ENCODE peak calls at places on chromosomes 11 and 22, in six cellular contexts. O, J, M, B, F and S are unnamed samples.

GRCh38 chr11:95256204-95256819 is 25.3 kb upstream of the SESN3 start:
- DNase-seq in O (peak), B (no peak), M (no peak), F (peak), J (peak), S (peak)

GRCh38 chr11:81036168-81036870 is 1595.5 kb upstream of the TENM4 start:
- DNase-seq in B (no peak), J (no peak), M (no peak), O (no peak), F (no peak), S (peak)

GRCh38 chr11:25734592-25735211 is 597.2 kb upstream of the ANO3 start:
- DNase-seq in M (peak), F (peak), O (peak), B (peak), J (peak), S (peak)

GRCh38 chr11:26778000-26778757 is 56.3 kb upstream of the SLC5A12 start:
- DNase-seq in F (peak), O (no peak), B (no peak), M (no peak), J (peak), S (no peak)

GRCh38 chr11:116052603-116053537 is 548.7 kb upstream of the CADM1 start:
- DNase-seq in J (no peak), O (no peak), B (peak), M (no peak), F (no peak), S (no peak)

GRCh38 chr11:131845255-131845654 is 474.8 kb downstream of the NTM start:
- DNase-seq in B (peak), F (no peak), M (no peak), J (no peak), O (no peak), S (no peak)

GRCh38 chr11:119371778-119372182 is 9.7 kb downstream of the USP2 start:
- DNase-seq in M (no peak), B (no peak), J (peak), F (no peak), O (peak), S (peak)

GRCh38 chr11:34206598-34207300 is 101.3 kb downstream of the NAT10 start:
- DNase-seq in J (no peak), M (no peak), O (no peak), F (no peak), B (no peak), S (peak)

GRCh38 chr11:6812391-6813005 is 13.0 kb upstream of the OR6A2 start:
- DNase-seq in B (peak), O (peak), M (peak), F (peak), J (peak), S (peak)

GRCh38 chr22:44363214-44363979 is 50.6 kb upstream of the SHISAL1 start:
- DNase-seq in O (no peak), B (no peak), J (no peak), F (peak), M (no peak), S (peak)

GRCh38 chr11:18322818-18323570 is 627 bp downstream of the GTF2H1 start:
- DNase-seq in J (no peak), M (no peak), O (peak), B (peak), F (peak), S (no peak)

GRCh38 chr22:29801153-29801552 is 34.0 kb downstream of the UQCR10 start:
- DNase-seq in M (no peak), O (no peak), B (peak), J (no peak), F (no peak), S (no peak)

GRCh38 chr11:18307461-18308139 is 14.3 kb downstream of the HPS5 start:
- DNase-seq in B (no peak), O (no peak), F (no peak), M (no peak), J (no peak), S (no peak)

GRCh38 chr11:66371627-66372415 is at the start of gene SLC29A2:
- DNase-seq in F (no peak), M (no peak), O (peak), B (peak), J (peak), S (peak)

GRCh38 chr11:75200051-75200450 is 40.5 kb upstream of the TPBGL start:
- DNase-seq in F (no peak), M (no peak), J (no peak), B (no peak), O (no peak), S (no peak)

GRCh38 chr22:44202261-44202789 is 21.6 kb downstream of the PARVG start:
- DNase-seq in J (no peak), M (no peak), B (no peak), F (peak), O (no peak), S (peak)

GRCh38 chr22:39612811-39613548 is 42.4 kb downstream of the CACNA1I start:
- DNase-seq in J (no peak), O (no peak), F (no peak), M (no peak), B (no peak), S (no peak)

GRCh38 chr22:46076651-46077339 is 73.5 kb upstream of the PPARA start:
- DNase-seq in M (no peak), B (peak), O (no peak), J (no peak), F (peak), S (no peak)

GRCh38 chr22:39312410-39312809 is 7.0 kb downstream of the RPL3 start:
- DNase-seq in F (no peak), B (no peak), O (no peak), M (no peak), J (no peak), S (no peak)

GRCh38 chr11:86978247-86978646 is 23.1 kb upstream of the FZD4 start:
- DNase-seq in F (no peak), B (no peak), O (no peak), J (no peak), M (no peak), S (no peak)

GRCh38 chr11:27363576-27364115 is 631 bp upstream of the CCDC34 start:
- DNase-seq in J (peak), O (no peak), F (no peak), B (no peak), M (no peak), S (no peak)

GRCh38 chr22:41288245-41288946 is 2.4 kb upstream of the RANGAP1 start:
- DNase-seq in M (no peak), O (no peak), B (peak), F (peak), J (no peak), S (peak)

GRCh38 chr11:272931-273198 is 5.3 kb upstream of the NLRP6 start:
- DNase-seq in J (no peak), O (no peak), B (no peak), F (no peak), M (no peak), S (no peak)

GRCh38 chr22:20031732-20032406 is 11.0 kb downstream of the TANGO2 start:
- DNase-seq in J (peak), B (peak), M (no peak), O (peak), F (no peak), S (no peak)

GRCh38 chr11:28536504-28537267 is 428.5 kb downstream of the METTL15 start:
- DNase-seq in O (no peak), M (no peak), B (no peak), J (no peak), F (no peak), S (no peak)

GRCh38 chr11:134342572-134343340 is 11.0 kb downstream of the GLB1L2 start:
- DNase-seq in M (no peak), F (no peak), O (no peak), B (peak), J (no peak), S (no peak)

GRCh38 chr11:12692238-12693074 is 18.2 kb downstream of the TEAD1 start:
- DNase-seq in J (no peak), B (no peak), F (peak), M (no peak), O (no peak), S (peak)

GRCh38 chr11:8384199-8384821 is 120.6 kb upstream of the LMO1 start:
- DNase-seq in B (peak), O (no peak), F (peak), J (no peak), M (peak), S (peak)

GRCh38 chr11:72787262-72788104 is 6.4 kb downstream of the STARD10 start:
- DNase-seq in O (peak), J (peak), B (peak), F (no peak), M (no peak), S (peak)

GRCh38 chr11:86152006-86152862 is 83.3 kb upstream of the PICALM start:
- DNase-seq in J (no peak), M (peak), O (no peak), F (peak), B (no peak), S (no peak)

GRCh38 chr11:69683764-69684333 is 8.7 kb upstream of the LTO1 start:
- DNase-seq in M (no peak), J (peak), F (no peak), B (peak), O (peak), S (no peak)

GRCh38 chr11:47184711-47185304 is 1.4 kb downstream of the PACSIN3 start:
- DNase-seq in J (no peak), F (no peak), M (no peak), O (no peak), B (peak), S (peak)

GRCh38 chr22:45651931-45652528 is 19.6 kb upstream of the ATXN10 start:
- DNase-seq in O (no peak), B (no peak), J (no peak), F (no peak), M (no peak), S (no peak)

GRCh38 chr11:34316347-34317037 is 41.3 kb downstream of the ABTB2 start:
- DNase-seq in F (peak), B (no peak), J (no peak), O (no peak), M (no peak), S (no peak)

GRCh38 chr11:73779084-73779902 is 8.4 kb upstream of the MRPL48 start:
- DNase-seq in J (peak), O (peak), M (peak), F (peak), B (peak), S (peak)

GRCh38 chr22:42322562-42322926 is 52.1 kb upstream of the TCF20 start:
- DNase-seq in O (no peak), B (no peak), M (no peak), J (no peak), F (no peak), S (no peak)

GRCh38 chr22:42326301-42326700 is 55.8 kb upstream of the TCF20 start:
- DNase-seq in O (no peak), J (no peak), F (no peak), B (no peak), M (no peak), S (no peak)

GRCh38 chr22:42323971-42324370 is 53.5 kb upstream of the TCF20 start:
- DNase-seq in B (no peak), J (no peak), M (no peak), F (no peak), O (no peak), S (no peak)

GRCh38 chr22:42324991-42325710 is 54.7 kb upstream of the TCF20 start:
- DNase-seq in O (no peak), F (no peak), M (no peak), B (no peak), J (no peak), S (no peak)

DNA sequence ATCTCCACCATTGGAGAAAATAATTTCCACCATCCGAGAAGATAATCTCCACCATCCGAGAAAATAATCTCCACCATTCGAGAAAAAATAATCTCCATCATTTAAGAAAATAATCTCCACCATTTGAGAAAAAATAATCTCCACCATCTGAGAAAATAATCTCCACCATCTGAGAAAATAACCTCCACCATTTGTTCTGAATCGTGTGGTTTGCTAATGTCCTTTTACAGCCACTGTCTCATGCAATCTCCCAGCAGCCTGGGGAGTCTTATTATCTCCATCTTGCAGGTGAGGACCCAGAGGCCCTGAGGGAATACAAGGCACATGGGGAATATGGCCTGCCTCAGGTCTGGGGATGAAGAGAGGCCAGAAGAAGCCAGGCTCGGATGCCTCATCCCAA is 54.1 kb upstream of the TCF20 start:
- DNase-seq in F (no peak), M (no peak), B (no peak), J (no peak), O (no peak), S (no peak)
- H3K4me2 ChIP-seq in F (no peak), M (no peak), B (no peak), J (no peak), O (no peak), S (no peak)

DNA sequence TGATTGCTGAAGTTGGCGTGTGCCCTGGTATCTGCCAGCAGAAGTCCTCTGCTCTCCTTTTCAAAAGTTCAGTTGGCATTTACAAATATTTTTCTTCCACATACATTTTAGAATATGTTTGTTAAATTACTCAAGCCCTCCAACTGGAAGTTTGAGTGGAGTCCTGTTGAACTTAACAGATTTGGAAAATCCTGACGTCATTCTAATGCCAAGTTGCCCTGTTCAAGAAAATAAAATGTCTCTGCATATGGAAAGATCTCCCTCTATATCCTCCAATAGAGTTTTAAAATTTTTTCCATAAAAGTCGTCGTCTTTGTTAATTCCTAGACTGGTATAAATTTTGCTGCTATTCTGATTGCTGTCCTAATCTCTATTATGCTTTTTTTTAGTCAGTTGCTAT is 3.3 kb downstream of the KCNQ1OT1 start:
- DNase-seq in B (no peak), J (no peak), O (no peak), M (no peak), F (no peak), S (no peak)
- H3K4me2 ChIP-seq in B (peak), J (no peak), O (no peak), M (no peak), F (peak), S (peak)

DNA sequence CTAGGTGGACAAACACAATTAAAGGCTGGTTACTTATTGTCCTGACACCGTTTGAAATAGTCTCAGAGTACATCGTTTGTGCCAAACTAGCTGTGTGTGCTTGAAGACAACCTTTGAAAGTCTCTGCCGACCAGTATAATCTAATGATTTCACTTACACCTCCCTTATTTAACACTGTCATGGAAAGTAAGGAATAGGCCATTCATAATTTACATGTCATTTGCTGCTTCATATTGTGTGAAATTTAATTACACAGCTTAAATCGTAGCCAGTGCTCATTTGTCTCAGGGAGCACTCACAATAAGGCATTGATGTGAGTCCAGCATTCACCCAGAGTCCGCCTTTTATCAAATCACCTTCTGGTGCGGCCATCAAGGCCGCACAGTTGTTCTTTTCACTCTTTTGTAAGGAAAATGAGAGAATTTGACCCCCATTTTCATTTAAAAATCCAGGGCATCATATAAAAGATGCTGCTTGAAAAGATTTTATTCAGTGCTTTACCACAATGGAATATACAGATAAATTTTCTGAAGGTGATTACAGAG is 46.9 kb downstream of the PAX6 start:
- DNase-seq in O (no peak), J (no peak), F (no peak), B (no peak), M (no peak), S (no peak)
- H3K4me2 ChIP-seq in O (no peak), J (no peak), F (peak), B (no peak), M (no peak), S (no peak)

GRCh38 chr22:24095816-24096215 is 84.7 kb downstream of the CABIN1 start:
- DNase-seq in O (no peak), J (no peak), F (no peak), B (no peak), M (no peak), S (no peak)
- H3K4me2 ChIP-seq in O (no peak), J (no peak), F (no peak), B (no peak), M (no peak), S (no peak)

GRCh38 chr11:68569357-68569756 is 108.8 kb downstream of the PPP6R3 start:
- DNase-seq in F (peak), O (no peak), B (no peak), M (peak), J (no peak), S (no peak)
- H3K4me2 ChIP-seq in F (no peak), O (no peak), B (no peak), M (peak), J (no peak), S (no peak)

GRCh38 chr11:13959001-13959400 is 3.5 kb upstream of the SPON1 start:
- DNase-seq in B (no peak), O (no peak), M (no peak), F (no peak), J (no peak), S (no peak)

GRCh38 chr11:13954591-13954990 is 7.9 kb upstream of the SPON1 start:
- DNase-seq in J (no peak), M (no peak), F (no peak), O (no peak), B (no peak), S (no peak)

GRCh38 chr11:13958596-13958995 is 3.9 kb upstream of the SPON1 start:
- DNase-seq in O (no peak), M (no peak), F (no peak), B (no peak), J (no peak), S (peak)

GRCh38 chr11:13956988-13957387 is 5.5 kb upstream of the SPON1 start:
- DNase-seq in M (no peak), J (no peak), B (no peak), O (no peak), F (no peak), S (no peak)

GRCh38 chr11:13955971-13956421 is 6.5 kb upstream of the SPON1 start:
- DNase-seq in M (peak), J (peak), F (peak), B (peak), O (peak), S (peak)
- H3K4me2 ChIP-seq in M (no peak), J (no peak), F (no peak), B (peak), O (no peak), S (no peak)

GRCh38 chr22:37546436-37547248 is 13.6 kb upstream of the CDC42EP1 start:
- DNase-seq in M (no peak), F (no peak), O (no peak), B (peak), J (no peak), S (no peak)

GRCh38 chr22:37547249-37547741 is 13.0 kb upstream of the CDC42EP1 start:
- DNase-seq in O (no peak), F (no peak), J (no peak), B (no peak), M (no peak), S (no peak)

GRCh38 chr22:37544955-37545702 is 15.2 kb upstream of the CDC42EP1 start:
- DNase-seq in M (peak), O (peak), J (peak), F (no peak), B (peak), S (peak)

GRCh38 chr22:37542959-37543358 is 17.3 kb upstream of the CDC42EP1 start:
- DNase-seq in J (no peak), O (no peak), F (no peak), M (no peak), B (no peak), S (no peak)

GRCh38 chr22:37545703-37546435 is 14.4 kb upstream of the CDC42EP1 start:
- DNase-seq in B (peak), O (no peak), F (peak), J (no peak), M (no peak), S (peak)
- H3K4me2 ChIP-seq in B (peak), O (no peak), F (peak), J (no peak), M (no peak), S (peak)

DNA sequence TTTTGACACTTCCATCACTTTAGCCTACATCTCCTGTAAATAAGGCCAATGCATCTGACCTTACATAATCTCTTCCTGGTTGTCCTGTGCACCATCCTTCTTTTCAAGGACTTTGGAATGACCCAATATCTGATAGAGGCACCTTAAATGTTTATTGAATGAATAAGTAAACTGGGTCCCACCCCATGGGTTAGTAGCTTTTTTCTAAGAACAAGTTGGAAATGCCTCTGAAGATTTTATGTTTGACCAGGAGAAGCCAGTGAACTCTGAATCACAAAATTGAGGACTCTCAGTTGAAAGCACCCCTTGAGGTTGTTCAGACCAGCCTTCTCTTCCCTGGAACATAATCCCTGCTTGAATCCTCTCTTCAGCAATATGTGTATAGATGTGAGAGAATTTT is 1.4 kb downstream of the RNF185 start:
- DNase-seq in O (no peak), M (no peak), F (no peak), B (no peak), J (no peak), S (no peak)
- H3K4me2 ChIP-seq in O (peak), M (peak), F (peak), B (peak), J (peak), S (peak)